ENCODE peak calls at places on chromosomes 5 and 9, in eight cellular contexts. One of them, this sample, is unnamed.

GRCh38 chr9:14056235-14056930 is 257.6 kb downstream of the NFIB start:
- DNase-seq in astrocyte of the cerebellum: no peak
- DNase-seq in colonic mucosa: no peak
- DNase-seq in Panc1: no peak
- DNase-seq in effector memory CD4-positive, alpha-beta T cell: no peak
- DNase-seq in NCI-H2029 treated with DMSO at 0.1 percent for 48 hours: no peak
- DNase-seq in A673: peak
- DNase-seq in prostate gland: no peak
- DNase-seq in this sample: peak

GRCh38 chr5:154296525-154297159 is 106.1 kb downstream of the GALNT10 start:
- DNase-seq in colonic mucosa: peak
- DNase-seq in astrocyte of the cerebellum: no peak
- DNase-seq in prostate gland: peak
- DNase-seq in effector memory CD4-positive, alpha-beta T cell: no peak
- DNase-seq in NCI-H2029 treated with DMSO at 0.1 percent for 48 hours: peak
- DNase-seq in Panc1: no peak
- DNase-seq in A673: no peak
- DNase-seq in this sample: peak

GRCh38 chr5:157449011-157449723 is 10.8 kb upstream of the NIPAL4 start:
- DNase-seq in A673: no peak
- DNase-seq in NCI-H2029 treated with DMSO at 0.1 percent for 48 hours: no peak
- DNase-seq in prostate gland: peak
- DNase-seq in Panc1: no peak
- DNase-seq in colonic mucosa: peak
- DNase-seq in astrocyte of the cerebellum: no peak
- DNase-seq in effector memory CD4-positive, alpha-beta T cell: no peak
- DNase-seq in this sample: peak

GRCh38 chr9:111039203-111039907 is 1.1 kb upstream of the LPAR1 start:
- DNase-seq in astrocyte of the cerebellum: no peak
- DNase-seq in colonic mucosa: peak
- DNase-seq in prostate gland: peak
- DNase-seq in Panc1: no peak
- DNase-seq in A673: no peak
- DNase-seq in NCI-H2029 treated with DMSO at 0.1 percent for 48 hours: no peak
- DNase-seq in effector memory CD4-positive, alpha-beta T cell: no peak
- DNase-seq in this sample: peak

GRCh38 chr5:170287532-170287931 is 10.0 kb downstream of the LCP2 start:
- DNase-seq in astrocyte of the cerebellum: no peak
- DNase-seq in effector memory CD4-positive, alpha-beta T cell: no peak
- DNase-seq in prostate gland: no peak
- DNase-seq in NCI-H2029 treated with DMSO at 0.1 percent for 48 hours: no peak
- DNase-seq in A673: no peak
- DNase-seq in Panc1: no peak
- DNase-seq in colonic mucosa: peak
- DNase-seq in this sample: no peak

GRCh38 chr5:180467989-180468731 is 26.0 kb upstream of the CNOT6 start:
- DNase-seq in A673: no peak
- DNase-seq in prostate gland: no peak
- DNase-seq in astrocyte of the cerebellum: no peak
- DNase-seq in Panc1: no peak
- DNase-seq in effector memory CD4-positive, alpha-beta T cell: no peak
- DNase-seq in NCI-H2029 treated with DMSO at 0.1 percent for 48 hours: no peak
- DNase-seq in colonic mucosa: no peak
- DNase-seq in this sample: no peak

GRCh38 chr5:178113141-178113787 is at the start of gene N4BP3:
- DNase-seq in colonic mucosa: peak
- DNase-seq in prostate gland: peak
- DNase-seq in A673: peak
- DNase-seq in effector memory CD4-positive, alpha-beta T cell: peak
- DNase-seq in astrocyte of the cerebellum: no peak
- DNase-seq in Panc1: no peak
- DNase-seq in NCI-H2029 treated with DMSO at 0.1 percent for 48 hours: no peak
- DNase-seq in this sample: peak

GRCh38 chr9:136901516-136902258 is 15.4 kb downstream of the TRAF2 start:
- DNase-seq in effector memory CD4-positive, alpha-beta T cell: peak
- DNase-seq in colonic mucosa: peak
- DNase-seq in Panc1: no peak
- DNase-seq in astrocyte of the cerebellum: no peak
- DNase-seq in A673: no peak
- DNase-seq in prostate gland: peak
- DNase-seq in NCI-H2029 treated with DMSO at 0.1 percent for 48 hours: no peak
- DNase-seq in this sample: no peak

GRCh38 chr5:133763744-133764143 is 151.4 kb upstream of the FSTL4 start:
- DNase-seq in astrocyte of the cerebellum: no peak
- DNase-seq in Panc1: no peak
- DNase-seq in colonic mucosa: no peak
- DNase-seq in effector memory CD4-positive, alpha-beta T cell: no peak
- DNase-seq in NCI-H2029 treated with DMSO at 0.1 percent for 48 hours: no peak
- DNase-seq in A673: no peak
- DNase-seq in prostate gland: no peak
- DNase-seq in this sample: no peak

GRCh38 chr5:52481216-52481615 is 306.5 kb upstream of the ITGA1 start:
- DNase-seq in astrocyte of the cerebellum: no peak
- DNase-seq in prostate gland: no peak
- DNase-seq in colonic mucosa: no peak
- DNase-seq in NCI-H2029 treated with DMSO at 0.1 percent for 48 hours: no peak
- DNase-seq in A673: no peak
- DNase-seq in effector memory CD4-positive, alpha-beta T cell: no peak
- DNase-seq in Panc1: no peak
- DNase-seq in this sample: no peak

GRCh38 chr9:112552229-112553050 is 65.8 kb downstream of the KIAA1958 start:
- DNase-seq in Panc1: no peak
- DNase-seq in colonic mucosa: no peak
- DNase-seq in prostate gland: no peak
- DNase-seq in astrocyte of the cerebellum: no peak
- DNase-seq in NCI-H2029 treated with DMSO at 0.1 percent for 48 hours: no peak
- DNase-seq in effector memory CD4-positive, alpha-beta T cell: no peak
- DNase-seq in A673: no peak
- DNase-seq in this sample: no peak

GRCh38 chr9:134433909-134434895 is 107.9 kb downstream of the RXRA start:
- DNase-seq in colonic mucosa: no peak
- DNase-seq in prostate gland: no peak
- DNase-seq in NCI-H2029 treated with DMSO at 0.1 percent for 48 hours: no peak
- DNase-seq in Panc1: no peak
- DNase-seq in A673: no peak
- DNase-seq in effector memory CD4-positive, alpha-beta T cell: no peak
- DNase-seq in astrocyte of the cerebellum: no peak
- DNase-seq in this sample: peak

GRCh38 chr9:138006576-138007233 is 129.1 kb downstream of the CACNA1B start:
- DNase-seq in prostate gland: no peak
- DNase-seq in effector memory CD4-positive, alpha-beta T cell: no peak
- DNase-seq in A673: no peak
- DNase-seq in Panc1: no peak
- DNase-seq in colonic mucosa: no peak
- DNase-seq in astrocyte of the cerebellum: no peak
- DNase-seq in NCI-H2029 treated with DMSO at 0.1 percent for 48 hours: no peak
- DNase-seq in this sample: no peak

GRCh38 chr5:116771466-116772151 is 197.0 kb upstream of the SEMA6A start:
- DNase-seq in NCI-H2029 treated with DMSO at 0.1 percent for 48 hours: no peak
- DNase-seq in prostate gland: no peak
- DNase-seq in Panc1: no peak
- DNase-seq in colonic mucosa: no peak
- DNase-seq in A673: no peak
- DNase-seq in effector memory CD4-positive, alpha-beta T cell: no peak
- DNase-seq in astrocyte of the cerebellum: no peak
- DNase-seq in this sample: no peak

GRCh38 chr9:115923903-115924668 is 229.5 kb upstream of the PAPPA start:
- DNase-seq in A673: no peak
- DNase-seq in NCI-H2029 treated with DMSO at 0.1 percent for 48 hours: no peak
- DNase-seq in Panc1: no peak
- DNase-seq in prostate gland: no peak
- DNase-seq in astrocyte of the cerebellum: peak
- DNase-seq in colonic mucosa: peak
- DNase-seq in effector memory CD4-positive, alpha-beta T cell: no peak
- DNase-seq in this sample: peak

GRCh38 chr5:132748522-132749000 is 1.3 kb downstream of the CCNI2 start:
- DNase-seq in Panc1: no peak
- DNase-seq in A673: no peak
- DNase-seq in prostate gland: no peak
- DNase-seq in NCI-H2029 treated with DMSO at 0.1 percent for 48 hours: no peak
- DNase-seq in effector memory CD4-positive, alpha-beta T cell: no peak
- DNase-seq in colonic mucosa: no peak
- DNase-seq in astrocyte of the cerebellum: no peak
- DNase-seq in this sample: no peak

GRCh38 chr5:140785905-140786686 is at the start of gene PCDHA1:
- DNase-seq in prostate gland: no peak
- DNase-seq in Panc1: no peak
- DNase-seq in colonic mucosa: no peak
- DNase-seq in astrocyte of the cerebellum: no peak
- DNase-seq in A673: peak
- DNase-seq in effector memory CD4-positive, alpha-beta T cell: no peak
- DNase-seq in NCI-H2029 treated with DMSO at 0.1 percent for 48 hours: peak
- DNase-seq in this sample: peak

GRCh38 chr5:108727154-108727638 is 20.5 kb upstream of the FER start:
- DNase-seq in astrocyte of the cerebellum: no peak
- DNase-seq in NCI-H2029 treated with DMSO at 0.1 percent for 48 hours: no peak
- DNase-seq in A673: no peak
- DNase-seq in prostate gland: peak
- DNase-seq in Panc1: no peak
- DNase-seq in effector memory CD4-positive, alpha-beta T cell: no peak
- DNase-seq in colonic mucosa: peak
- DNase-seq in this sample: peak

GRCh38 chr9:130437011-130437784 is 7.6 kb upstream of the ASS1 start:
- DNase-seq in Panc1: no peak
- DNase-seq in astrocyte of the cerebellum: no peak
- DNase-seq in effector memory CD4-positive, alpha-beta T cell: no peak
- DNase-seq in NCI-H2029 treated with DMSO at 0.1 percent for 48 hours: no peak
- DNase-seq in A673: no peak
- DNase-seq in prostate gland: no peak
- DNase-seq in colonic mucosa: no peak
- DNase-seq in this sample: no peak

GRCh38 chr9:137550958-137551655 is 572 bp upstream of the MRPL41 start:
- DNase-seq in astrocyte of the cerebellum: peak
- DNase-seq in NCI-H2029 treated with DMSO at 0.1 percent for 48 hours: peak
- DNase-seq in A673: no peak
- DNase-seq in effector memory CD4-positive, alpha-beta T cell: no peak
- DNase-seq in prostate gland: peak
- DNase-seq in Panc1: no peak
- DNase-seq in colonic mucosa: no peak
- DNase-seq in this sample: peak

GRCh38 chr9:1966725-1967366 is 48.3 kb upstream of the SMARCA2 start:
- DNase-seq in Panc1: no peak
- DNase-seq in NCI-H2029 treated with DMSO at 0.1 percent for 48 hours: no peak
- DNase-seq in prostate gland: peak
- DNase-seq in colonic mucosa: no peak
- DNase-seq in astrocyte of the cerebellum: no peak
- DNase-seq in A673: no peak
- DNase-seq in effector memory CD4-positive, alpha-beta T cell: no peak
- DNase-seq in this sample: no peak

GRCh38 chr9:123353984-123354591 is 1.9 kb upstream of the CRB2 start:
- DNase-seq in Panc1: no peak
- DNase-seq in effector memory CD4-positive, alpha-beta T cell: no peak
- DNase-seq in astrocyte of the cerebellum: no peak
- DNase-seq in prostate gland: peak
- DNase-seq in colonic mucosa: peak
- DNase-seq in NCI-H2029 treated with DMSO at 0.1 percent for 48 hours: no peak
- DNase-seq in A673: peak
- DNase-seq in this sample: peak

GRCh38 chr5:107108111-107108510 is 562.6 kb downstream of the EFNA5 start:
- DNase-seq in prostate gland: no peak
- DNase-seq in Panc1: no peak
- DNase-seq in effector memory CD4-positive, alpha-beta T cell: no peak
- DNase-seq in NCI-H2029 treated with DMSO at 0.1 percent for 48 hours: no peak
- DNase-seq in colonic mucosa: no peak
- DNase-seq in A673: no peak
- DNase-seq in astrocyte of the cerebellum: no peak
- DNase-seq in this sample: no peak